ENCODE peak calls at places on chromosomes 13 and 19, in six cellular contexts. R is body of pancreas, H is A549, K is transverse colon, F is stomach, T is K562. B is an unnamed sample. For H3K4me1, the result is how much of the 10 kb centered on the place peaks cover.

GRCh38 chr19:1122972-1123363 is 19.2 kb downstream of the GPX4 start:
- DNase-seq in R (peak), F (peak), K (peak), T (peak), H (peak), B (no peak)

GRCh38 chr13:46354143-46355087 is 32.6 kb downstream of the RUBCNL start:
- DNase-seq in K (no peak), F (no peak), H (peak), R (peak), T (peak), B (no peak)

GRCh38 chr13:23630349-23631093 is 60.3 kb downstream of the TNFRSF19 start:
- DNase-seq in F (no peak), H (no peak), R (no peak), T (no peak), K (no peak), B (no peak)

GRCh38 chr13:33744589-33745369 is 73.2 kb upstream of the RFC3 start:
- DNase-seq in R (peak), T (no peak), H (no peak), K (no peak), F (no peak), B (no peak)

GRCh38 chr13:42011601-42012401 is 36.6 kb upstream of the DGKH start:
- DNase-seq in H (no peak), T (peak), R (no peak), K (no peak), F (peak), B (no peak)

GRCh38 chr13:102040812-102041211 is 361.0 kb downstream of the FGF14 start:
- DNase-seq in F (no peak), H (no peak), R (no peak), K (no peak), T (no peak), B (no peak)

GRCh38 chr13:35700661-35701060 is 224.2 kb upstream of the MAB21L1 start:
- DNase-seq in H (no peak), K (no peak), R (no peak), T (no peak), F (no peak), B (no peak)

GRCh38 chr19:38388310-38389100 is at the start of gene SPRED3:
- DNase-seq in F (peak), T (peak), H (peak), K (no peak), R (peak), B (no peak)

GRCh38 chr13:30581582-30581981 is 36.1 kb upstream of the USPL1 start:
- DNase-seq in F (no peak), T (peak), H (peak), K (no peak), R (peak), B (no peak)

GRCh38 chr19:11018179-11018578 is 57.3 kb downstream of the SMARCA4 start:
- DNase-seq in F (no peak), R (no peak), T (no peak), H (no peak), K (peak), B (no peak)

GRCh38 chr19:37855098-37855497 is 51.3 kb downstream of the WDR87 start:
- DNase-seq in T (no peak), H (no peak), R (peak), K (peak), F (no peak), B (no peak)

GRCh38 chr13:35930665-35931631 is 200.2 kb downstream of the DCLK1 start:
- DNase-seq in R (no peak), F (no peak), T (no peak), H (peak), K (no peak), B (no peak)

GRCh38 chr13:79870766-79871165 is 389.8 kb downstream of the NDFIP2 start:
- DNase-seq in H (no peak), K (no peak), T (no peak), F (no peak), R (no peak), B (no peak)

GRCh38 chr19:5261151-5261890 is 79.3 kb downstream of the PTPRS start:
- DNase-seq in R (no peak), F (no peak), H (no peak), K (no peak), T (no peak), B (no peak)

GRCh38 chr13:98626298-98626940 is 49.5 kb upstream of the STK24 start:
- DNase-seq in R (no peak), K (no peak), H (no peak), F (no peak), T (no peak), B (no peak)

GRCh38 chr19:15297416-15298224 is 34.7 kb downstream of the BRD4 start:
- DNase-seq in R (peak), T (peak), H (peak), K (peak), F (no peak), B (no peak)
- TF ChIP-seq CTCF in R (no peak), T (no peak), H (peak), K (no peak), F (no peak), B (no peak)

GRCh38 chr13:110339263-110339662 is 32.2 kb downstream of the COL4A2 start:
- DNase-seq in K (no peak), T (no peak), R (no peak), F (no peak), H (no peak), B (no peak)
- H3K4me1 ChIP-seq in K (half or more), T (under half), R (under half), F (half or more), H (under half), B (under half)

GRCh38 chr19:43545276-43545675 is 12.3 kb downstream of the ZNF575 start:
- DNase-seq in R (no peak), K (no peak), T (no peak), H (no peak), F (no peak), B (no peak)
- TF ChIP-seq POLR2A in R (no peak), K (no peak), T (no peak), H (no peak), F (no peak), B (no peak)

DNA sequence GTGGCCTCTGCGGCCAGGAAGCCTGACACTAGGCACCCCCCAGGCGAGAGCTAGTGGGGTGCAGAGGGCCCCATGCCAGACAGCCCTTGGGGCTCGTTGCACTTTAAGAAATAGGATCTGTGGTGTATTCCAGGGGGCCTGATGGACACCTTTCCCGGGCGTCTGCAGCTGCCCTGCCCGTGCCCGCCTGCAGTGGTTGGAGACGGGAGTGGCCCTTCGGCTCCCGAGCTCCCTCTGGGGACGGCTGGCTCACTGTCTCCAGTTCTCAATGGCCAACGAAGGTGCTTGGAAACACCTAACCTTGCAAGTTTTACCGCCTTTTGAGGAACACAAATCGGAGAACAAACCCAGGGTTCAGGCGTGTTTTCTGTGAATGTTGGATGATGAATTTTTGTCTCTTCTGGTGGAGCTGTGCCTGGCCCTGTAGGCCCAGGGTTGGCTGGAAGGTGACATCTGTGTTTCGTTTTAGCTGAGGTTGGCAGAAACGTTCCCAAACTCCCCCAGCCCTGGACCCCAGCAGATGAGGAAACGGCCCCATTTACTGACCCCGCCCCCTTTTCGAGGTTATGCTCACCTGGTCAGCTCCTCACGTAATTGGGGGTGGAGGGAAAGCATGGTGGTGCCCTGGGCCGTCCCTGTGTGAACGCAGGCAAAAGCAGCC is 17.4 kb upstream of the NPAS1 start:
- DNase-seq in T (no peak), R (no peak), F (peak), H (peak), K (peak), B (peak)
- TF ChIP-seq CTCF in T (peak), R (no peak), F (no peak), H (peak), K (peak), B (peak)

DNA sequence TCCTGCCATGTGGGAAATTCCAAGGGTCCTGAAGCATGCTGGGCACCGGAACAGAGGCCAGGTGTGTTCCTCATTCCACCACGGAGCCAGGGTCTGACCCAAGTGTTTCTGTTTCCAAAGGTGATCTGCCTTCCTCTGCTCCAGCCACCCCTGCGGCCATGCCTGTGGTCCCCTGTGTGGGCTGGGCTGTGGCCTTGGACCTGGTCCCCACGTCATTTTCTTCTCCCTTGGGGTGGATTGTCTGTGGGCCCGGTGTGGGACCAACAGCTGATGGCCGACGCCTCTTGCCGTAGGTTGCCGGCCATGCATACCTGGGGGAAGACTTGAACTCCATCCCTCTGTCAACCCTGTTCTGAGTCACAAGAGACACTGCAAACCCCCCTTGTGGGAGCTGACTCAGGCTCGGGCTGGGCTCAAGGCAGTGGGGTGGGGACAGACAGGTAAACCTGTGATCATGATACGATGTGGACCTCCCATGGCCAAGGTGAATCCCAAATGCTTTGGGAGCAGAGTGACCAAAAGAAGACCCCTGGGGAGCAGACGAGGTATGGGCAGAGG is 35.0 kb downstream of the ATP11A start:
- DNase-seq in R (no peak), H (no peak), K (no peak), F (no peak), T (no peak), B (peak)
- H3K4me1 ChIP-seq in R (half or more), H (under half), K (under half), F (half or more), T (under half), B (under half)

DNA sequence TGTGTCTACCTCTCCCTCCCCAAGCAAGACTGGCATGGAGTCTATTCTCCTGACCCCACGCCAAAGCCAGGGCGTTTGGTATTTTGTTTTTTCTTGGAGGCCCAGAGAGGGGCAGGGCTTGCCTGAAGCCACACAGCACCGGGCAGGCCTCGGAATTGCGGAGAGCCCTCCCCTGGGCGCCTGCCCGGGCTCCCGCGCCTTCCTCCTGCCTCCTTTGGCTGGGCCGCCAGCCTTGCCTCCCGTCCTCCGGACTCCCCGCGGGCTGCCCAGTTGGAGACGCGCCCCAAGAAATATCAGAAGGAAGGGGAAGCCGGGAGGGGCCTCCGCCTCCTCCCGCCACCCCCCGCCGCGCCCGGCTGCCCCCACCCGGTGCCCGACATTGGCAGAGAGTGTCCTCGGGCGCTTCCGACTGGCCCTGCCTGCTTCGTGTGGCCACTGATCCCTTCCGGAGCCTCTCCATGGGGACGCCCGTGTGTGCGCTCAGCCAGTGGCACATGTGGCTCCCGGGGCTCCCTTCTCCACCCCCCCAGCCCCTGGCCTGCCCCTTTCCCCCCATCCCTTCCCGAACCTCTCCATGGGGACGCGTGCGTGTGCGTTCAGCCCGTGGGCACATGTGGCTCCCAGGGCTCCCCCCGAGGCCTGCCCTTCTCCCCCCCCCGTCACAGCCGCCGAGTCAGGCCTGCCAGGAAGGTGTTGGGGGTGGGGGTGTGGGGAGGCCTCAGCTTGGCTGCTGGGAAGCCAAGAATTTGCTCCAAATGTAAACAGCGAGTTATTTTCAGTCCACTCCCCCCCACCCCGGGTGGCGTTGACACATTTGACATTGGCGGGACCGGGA is 37.3 kb downstream of the NFIC start:
- DNase-seq in T (peak), H (no peak), K (peak), F (peak), R (peak), B (peak)
- TF ChIP-seq POLR2A in T (no peak), H (no peak), K (no peak), F (no peak), R (peak), B (no peak)

GRCh38 chr19:2668188-2668763 is 34.2 kb downstream of the GNG7 start:
- DNase-seq in H (no peak), R (no peak), T (no peak), F (no peak), K (peak), B (no peak)
- TF ChIP-seq CTCF in H (no peak), R (no peak), T (no peak), F (no peak), K (no peak), B (no peak)

GRCh38 chr13:85525411-85525810 is 273.8 kb downstream of the SLITRK6 start:
- DNase-seq in R (no peak), T (no peak), F (no peak), K (no peak), H (no peak), B (no peak)
- H3K4me1 ChIP-seq in R (under half), T (under half), F (under half), K (under half), H (under half), B (under half)

B was measured in right lobe of liver.